ENCODE peak calls at places on chromosomes 6 and 20, in six cellular contexts. V is frontal cortex, Y is ACHN, Q is heart left ventricle, R is SW480, A is NCI-H2081. H is an unnamed sample.

GRCh38 chr6:291148-291696 is 1.1 kb upstream of the DUSP22 start:
- DNase-seq in V (no peak), Y (no peak), Q (no peak), R (no peak), A (no peak), H (no peak)

GRCh38 chr20:32571566-32571965 is 13.6 kb downstream of the NOL4L start:
- DNase-seq in V (no peak), Y (no peak), Q (no peak), R (no peak), A (no peak), H (no peak)

GRCh38 chr6:125529061-125529460 is 220.4 kb upstream of the HEY2 start:
- DNase-seq in V (no peak), Y (no peak), Q (no peak), R (no peak), A (no peak), H (no peak)

GRCh38 chr6:158903801-158904200 is 84.6 kb upstream of the EZR start:
- DNase-seq in V (no peak), Y (no peak), Q (no peak), R (no peak), A (no peak), H (no peak)

GRCh38 chr6:82616386-82617028 is 252.9 kb downstream of the TPBG start:
- DNase-seq in V (peak), Y (no peak), Q (no peak), R (no peak), A (no peak), H (no peak)

GRCh38 chr20:10665791-10666190 is 8.0 kb downstream of the JAG1 start:
- DNase-seq in V (no peak), Y (no peak), Q (no peak), R (no peak), A (no peak), H (no peak)

GRCh38 chr6:18904681-18905080 is 517.5 kb downstream of the RNF144B start:
- DNase-seq in V (no peak), Y (no peak), Q (no peak), R (no peak), A (no peak), H (peak)

GRCh38 chr6:40933864-40934263 is 105.2 kb downstream of the UNC5CL start:
- DNase-seq in V (no peak), Y (no peak), Q (no peak), R (no peak), A (no peak), H (no peak)

GRCh38 chr20:1830240-1830639 is 65.0 kb upstream of the SIRPA start:
- DNase-seq in V (peak), Y (peak), Q (peak), R (peak), A (no peak), H (peak)

GRCh38 chr6:88536056-88536455 is 369.9 kb upstream of the CNR1 start:
- DNase-seq in V (no peak), Y (no peak), Q (no peak), R (no peak), A (no peak), H (no peak)

GRCh38 chr6:14796974-14797762 is 448.7 kb upstream of the JARID2 start:
- DNase-seq in V (no peak), Y (no peak), Q (no peak), R (peak), A (no peak), H (no peak)

GRCh38 chr6:140921366-140922226 is 1211.1 kb upstream of the GJE1 start:
- DNase-seq in V (peak), Y (peak), Q (no peak), R (peak), A (peak), H (no peak)

GRCh38 chr6:52333840-52334200 is 28.1 kb upstream of the PAQR8 start:
- DNase-seq in V (no peak), Y (no peak), Q (no peak), R (peak), A (no peak), H (no peak)

GRCh38 chr20:24577271-24577909 is 108.0 kb downstream of the SYNDIG1 start:
- DNase-seq in V (no peak), Y (no peak), Q (no peak), R (no peak), A (no peak), H (no peak)

GRCh38 chr6:63634630-63635029 is 972 bp upstream of the PHF3 start:
- DNase-seq in V (no peak), Y (no peak), Q (no peak), R (peak), A (peak), H (no peak)

GRCh38 chr20:58017237-58017969 is 211.1 kb downstream of the ANKRD60 start:
- DNase-seq in V (peak), Y (peak), Q (no peak), R (peak), A (no peak), H (peak)

H was measured in caudate nucleus.